ENCODE peak calls at places on chromosomes 7 and 10, in five cellular contexts. One of them, this sample, is unnamed.

GRCh38 chr7:139853576-139854511 is 24.8 kb downstream of the TBXAS1 start:
- DNase-seq in A549: peak
- DNase-seq in activated T-helper 2 cell treated with anti-CD3 and anti-CD28 coated beads, Interferon-gamma antibody, Interleukin-2, Interleukin-4, amounts not matched to agents 10 μg/mL and 5 μg/mL and 100 μg/mL, durations not matched to agents 14 hours and 24 hours and 36 hours: no peak
- DNase-seq in RKO: peak
- DNase-seq in ELF-1: no peak
- DNase-seq in this sample: no peak

GRCh38 chr10:14601872-14602725 is 172.6 kb downstream of the FAM107B start:
- DNase-seq in activated T-helper 2 cell treated with anti-CD3 and anti-CD28 coated beads, Interferon-gamma antibody, Interleukin-2, Interleukin-4, amounts not matched to agents 10 μg/mL and 5 μg/mL and 100 μg/mL, durations not matched to agents 14 hours and 24 hours and 36 hours: peak
- DNase-seq in RKO: peak
- DNase-seq in A549: peak
- DNase-seq in ELF-1: peak
- DNase-seq in this sample: peak

GRCh38 chr7:128777156-128778123 is 1.8 kb upstream of the OPN1SW start:
- DNase-seq in RKO: peak
- DNase-seq in ELF-1: no peak
- DNase-seq in activated T-helper 2 cell treated with anti-CD3 and anti-CD28 coated beads, Interferon-gamma antibody, Interleukin-2, Interleukin-4, amounts not matched to agents 10 μg/mL and 5 μg/mL and 100 μg/mL, durations not matched to agents 14 hours and 24 hours and 36 hours: no peak
- DNase-seq in A549: no peak
- DNase-seq in this sample: no peak

GRCh38 chr7:132907380-132907940 is 174.4 kb downstream of the CHCHD3 start:
- DNase-seq in ELF-1: peak
- DNase-seq in A549: no peak
- DNase-seq in activated T-helper 2 cell treated with anti-CD3 and anti-CD28 coated beads, Interferon-gamma antibody, Interleukin-2, Interleukin-4, amounts not matched to agents 10 μg/mL and 5 μg/mL and 100 μg/mL, durations not matched to agents 14 hours and 24 hours and 36 hours: no peak
- DNase-seq in RKO: no peak
- DNase-seq in this sample: no peak

GRCh38 chr10:104937528-104937927 is 296.4 kb downstream of the SORCS3 start:
- DNase-seq in ELF-1: no peak
- DNase-seq in A549: peak
- DNase-seq in RKO: peak
- DNase-seq in activated T-helper 2 cell treated with anti-CD3 and anti-CD28 coated beads, Interferon-gamma antibody, Interleukin-2, Interleukin-4, amounts not matched to agents 10 μg/mL and 5 μg/mL and 100 μg/mL, durations not matched to agents 14 hours and 24 hours and 36 hours: no peak
- DNase-seq in this sample: no peak

GRCh38 chr7:1638113-1638726 is 31.9 kb upstream of the ELFN1 start:
- DNase-seq in RKO: no peak
- DNase-seq in activated T-helper 2 cell treated with anti-CD3 and anti-CD28 coated beads, Interferon-gamma antibody, Interleukin-2, Interleukin-4, amounts not matched to agents 10 μg/mL and 5 μg/mL and 100 μg/mL, durations not matched to agents 14 hours and 24 hours and 36 hours: no peak
- DNase-seq in ELF-1: peak
- DNase-seq in A549: no peak
- DNase-seq in this sample: peak

GRCh38 chr7:142791502-142791901 is 20.7 kb downstream of the PRSS2 start:
- DNase-seq in RKO: no peak
- DNase-seq in activated T-helper 2 cell treated with anti-CD3 and anti-CD28 coated beads, Interferon-gamma antibody, Interleukin-2, Interleukin-4, amounts not matched to agents 10 μg/mL and 5 μg/mL and 100 μg/mL, durations not matched to agents 14 hours and 24 hours and 36 hours: no peak
- DNase-seq in ELF-1: no peak
- DNase-seq in A549: no peak
- DNase-seq in this sample: no peak

GRCh38 chr7:1853619-1854520 is 183.8 kb downstream of the ELFN1 start:
- DNase-seq in ELF-1: peak
- DNase-seq in A549: no peak
- DNase-seq in RKO: no peak
- DNase-seq in activated T-helper 2 cell treated with anti-CD3 and anti-CD28 coated beads, Interferon-gamma antibody, Interleukin-2, Interleukin-4, amounts not matched to agents 10 μg/mL and 5 μg/mL and 100 μg/mL, durations not matched to agents 14 hours and 24 hours and 36 hours: no peak
- DNase-seq in this sample: peak

GRCh38 chr7:50261593-50261992 is 42.9 kb upstream of the IKZF1 start:
- DNase-seq in activated T-helper 2 cell treated with anti-CD3 and anti-CD28 coated beads, Interferon-gamma antibody, Interleukin-2, Interleukin-4, amounts not matched to agents 10 μg/mL and 5 μg/mL and 100 μg/mL, durations not matched to agents 14 hours and 24 hours and 36 hours: no peak
- DNase-seq in ELF-1: no peak
- DNase-seq in RKO: no peak
- DNase-seq in A549: no peak
- DNase-seq in this sample: no peak

GRCh38 chr7:51261117-51261835 is 55.3 kb downstream of the COBL start:
- DNase-seq in A549: no peak
- DNase-seq in RKO: no peak
- DNase-seq in activated T-helper 2 cell treated with anti-CD3 and anti-CD28 coated beads, Interferon-gamma antibody, Interleukin-2, Interleukin-4, amounts not matched to agents 10 μg/mL and 5 μg/mL and 100 μg/mL, durations not matched to agents 14 hours and 24 hours and 36 hours: no peak
- DNase-seq in ELF-1: no peak
- DNase-seq in this sample: no peak

GRCh38 chr10:124675261-124675660 is 68.9 kb downstream of the FAM53B start:
- DNase-seq in A549: no peak
- DNase-seq in activated T-helper 2 cell treated with anti-CD3 and anti-CD28 coated beads, Interferon-gamma antibody, Interleukin-2, Interleukin-4, amounts not matched to agents 10 μg/mL and 5 μg/mL and 100 μg/mL, durations not matched to agents 14 hours and 24 hours and 36 hours: no peak
- DNase-seq in ELF-1: no peak
- DNase-seq in RKO: no peak
- DNase-seq in this sample: no peak

GRCh38 chr7:81210092-81211064 is 291.5 kb upstream of the SEMA3C start:
- DNase-seq in activated T-helper 2 cell treated with anti-CD3 and anti-CD28 coated beads, Interferon-gamma antibody, Interleukin-2, Interleukin-4, amounts not matched to agents 10 μg/mL and 5 μg/mL and 100 μg/mL, durations not matched to agents 14 hours and 24 hours and 36 hours: no peak
- DNase-seq in ELF-1: no peak
- DNase-seq in RKO: peak
- DNase-seq in A549: no peak
- DNase-seq in this sample: no peak

GRCh38 chr7:77455334-77455733 is 39.2 kb upstream of the GSAP start:
- DNase-seq in A549: peak
- DNase-seq in activated T-helper 2 cell treated with anti-CD3 and anti-CD28 coated beads, Interferon-gamma antibody, Interleukin-2, Interleukin-4, amounts not matched to agents 10 μg/mL and 5 μg/mL and 100 μg/mL, durations not matched to agents 14 hours and 24 hours and 36 hours: no peak
- DNase-seq in RKO: peak
- DNase-seq in ELF-1: no peak
- DNase-seq in this sample: no peak

GRCh38 chr7:30731619-30732018 is 20.3 kb upstream of the INMT start:
- DNase-seq in ELF-1: no peak
- DNase-seq in RKO: no peak
- DNase-seq in A549: no peak
- DNase-seq in activated T-helper 2 cell treated with anti-CD3 and anti-CD28 coated beads, Interferon-gamma antibody, Interleukin-2, Interleukin-4, amounts not matched to agents 10 μg/mL and 5 μg/mL and 100 μg/mL, durations not matched to agents 14 hours and 24 hours and 36 hours: no peak
- DNase-seq in this sample: no peak

GRCh38 chr10:95872158-95872711 is 35.5 kb upstream of the CC2D2B start:
- DNase-seq in RKO: no peak
- DNase-seq in A549: no peak
- DNase-seq in activated T-helper 2 cell treated with anti-CD3 and anti-CD28 coated beads, Interferon-gamma antibody, Interleukin-2, Interleukin-4, amounts not matched to agents 10 μg/mL and 5 μg/mL and 100 μg/mL, durations not matched to agents 14 hours and 24 hours and 36 hours: no peak
- DNase-seq in ELF-1: no peak
- DNase-seq in this sample: no peak

GRCh38 chr7:108650487-108650886 is 80.8 kb downstream of the DNAJB9 start:
- DNase-seq in A549: peak
- DNase-seq in RKO: peak
- DNase-seq in ELF-1: no peak
- DNase-seq in activated T-helper 2 cell treated with anti-CD3 and anti-CD28 coated beads, Interferon-gamma antibody, Interleukin-2, Interleukin-4, amounts not matched to agents 10 μg/mL and 5 μg/mL and 100 μg/mL, durations not matched to agents 14 hours and 24 hours and 36 hours: no peak
- DNase-seq in this sample: no peak

GRCh38 chr10:62352356-62352963 is 21.7 kb upstream of the ZNF365 start:
- DNase-seq in ELF-1: no peak
- DNase-seq in A549: no peak
- DNase-seq in RKO: peak
- DNase-seq in activated T-helper 2 cell treated with anti-CD3 and anti-CD28 coated beads, Interferon-gamma antibody, Interleukin-2, Interleukin-4, amounts not matched to agents 10 μg/mL and 5 μg/mL and 100 μg/mL, durations not matched to agents 14 hours and 24 hours and 36 hours: no peak
- DNase-seq in this sample: no peak